ENCODE peak calls at places on chromosomes 11 and 22, in seven cellular contexts. One of them, this sample, is unnamed.

GRCh38 chr11:121829159-121829643 is 286.8 kb downstream of the BLID start:
- DNase-seq in CD4-positive, CD25-positive, alpha-beta regulatory T cell: no peak
- DNase-seq in mammary epithelial cell: peak
- DNase-seq in fibroblast of lung: peak
- DNase-seq in breast epithelium: no peak
- DNase-seq in upper lobe of right lung: no peak
- DNase-seq in CD4-positive, alpha-beta T cell: no peak
- DNase-seq in this sample: no peak

GRCh38 chr22:20035375-20036084 is 14.6 kb downstream of the TANGO2 start:
- DNase-seq in CD4-positive, CD25-positive, alpha-beta regulatory T cell: no peak
- DNase-seq in mammary epithelial cell: no peak
- DNase-seq in fibroblast of lung: no peak
- DNase-seq in breast epithelium: no peak
- DNase-seq in upper lobe of right lung: no peak
- DNase-seq in CD4-positive, alpha-beta T cell: no peak
- DNase-seq in this sample: no peak

GRCh38 chr22:23862103-23862502 is 4.4 kb downstream of the SLC2A11 start:
- DNase-seq in CD4-positive, CD25-positive, alpha-beta regulatory T cell: no peak
- DNase-seq in mammary epithelial cell: peak
- DNase-seq in fibroblast of lung: peak
- DNase-seq in breast epithelium: no peak
- DNase-seq in upper lobe of right lung: no peak
- DNase-seq in CD4-positive, alpha-beta T cell: peak
- DNase-seq in this sample: no peak

GRCh38 chr11:122756417-122756816 is 81.9 kb upstream of the CRTAM start:
- DNase-seq in CD4-positive, CD25-positive, alpha-beta regulatory T cell: peak
- DNase-seq in mammary epithelial cell: no peak
- DNase-seq in fibroblast of lung: no peak
- DNase-seq in breast epithelium: no peak
- DNase-seq in upper lobe of right lung: peak
- DNase-seq in CD4-positive, alpha-beta T cell: peak
- DNase-seq in this sample: peak

GRCh38 chr11:113729456-113729855 is 23.3 kb upstream of the TMPRSS5 start:
- DNase-seq in CD4-positive, CD25-positive, alpha-beta regulatory T cell: no peak
- DNase-seq in mammary epithelial cell: peak
- DNase-seq in fibroblast of lung: no peak
- DNase-seq in breast epithelium: no peak
- DNase-seq in upper lobe of right lung: no peak
- DNase-seq in CD4-positive, alpha-beta T cell: no peak
- DNase-seq in this sample: no peak

GRCh38 chr11:110077866-110078325 is 15.3 kb upstream of the ZC3H12C start:
- DNase-seq in CD4-positive, CD25-positive, alpha-beta regulatory T cell: no peak
- DNase-seq in mammary epithelial cell: peak
- DNase-seq in fibroblast of lung: peak
- DNase-seq in breast epithelium: no peak
- DNase-seq in upper lobe of right lung: no peak
- DNase-seq in CD4-positive, alpha-beta T cell: no peak
- DNase-seq in this sample: no peak

GRCh38 chr22:23070418-23071162 is at the start of gene GNAZ:
- DNase-seq in CD4-positive, CD25-positive, alpha-beta regulatory T cell: no peak
- DNase-seq in mammary epithelial cell: no peak
- DNase-seq in fibroblast of lung: peak
- DNase-seq in breast epithelium: peak
- DNase-seq in upper lobe of right lung: peak
- DNase-seq in CD4-positive, alpha-beta T cell: no peak
- DNase-seq in this sample: no peak

GRCh38 chr11:129728571-129728970 is 87.1 kb upstream of the TMEM45B start:
- DNase-seq in CD4-positive, CD25-positive, alpha-beta regulatory T cell: no peak
- DNase-seq in mammary epithelial cell: no peak
- DNase-seq in fibroblast of lung: no peak
- DNase-seq in breast epithelium: no peak
- DNase-seq in upper lobe of right lung: no peak
- DNase-seq in CD4-positive, alpha-beta T cell: no peak
- DNase-seq in this sample: no peak

GRCh38 chr11:3044004-3044403 is 13.2 kb downstream of the CARS1 start:
- DNase-seq in CD4-positive, CD25-positive, alpha-beta regulatory T cell: no peak
- DNase-seq in mammary epithelial cell: no peak
- DNase-seq in fibroblast of lung: peak
- DNase-seq in breast epithelium: no peak
- DNase-seq in upper lobe of right lung: no peak
- DNase-seq in CD4-positive, alpha-beta T cell: no peak
- DNase-seq in this sample: no peak

GRCh38 chr11:96257036-96257435 is 86.0 kb downstream of the MAML2 start:
- DNase-seq in CD4-positive, CD25-positive, alpha-beta regulatory T cell: no peak
- DNase-seq in mammary epithelial cell: no peak
- DNase-seq in fibroblast of lung: no peak
- DNase-seq in breast epithelium: no peak
- DNase-seq in upper lobe of right lung: no peak
- DNase-seq in CD4-positive, alpha-beta T cell: no peak
- DNase-seq in this sample: no peak

GRCh38 chr11:115087791-115088190 is 409.5 kb downstream of the NXPE2 start:
- DNase-seq in CD4-positive, CD25-positive, alpha-beta regulatory T cell: no peak
- DNase-seq in mammary epithelial cell: no peak
- DNase-seq in fibroblast of lung: no peak
- DNase-seq in breast epithelium: no peak
- DNase-seq in upper lobe of right lung: no peak
- DNase-seq in CD4-positive, alpha-beta T cell: no peak
- DNase-seq in this sample: no peak

GRCh38 chr11:26442131-26442530 is 110.2 kb downstream of the ANO3 start:
- DNase-seq in CD4-positive, CD25-positive, alpha-beta regulatory T cell: no peak
- DNase-seq in mammary epithelial cell: no peak
- DNase-seq in fibroblast of lung: peak
- DNase-seq in breast epithelium: no peak
- DNase-seq in upper lobe of right lung: no peak
- DNase-seq in CD4-positive, alpha-beta T cell: no peak
- DNase-seq in this sample: no peak

GRCh38 chr22:20746466-20747189 is 27.3 kb upstream of the SERPIND1 start:
- DNase-seq in CD4-positive, CD25-positive, alpha-beta regulatory T cell: no peak
- DNase-seq in mammary epithelial cell: no peak
- DNase-seq in fibroblast of lung: no peak
- DNase-seq in breast epithelium: no peak
- DNase-seq in upper lobe of right lung: no peak
- DNase-seq in CD4-positive, alpha-beta T cell: no peak
- DNase-seq in this sample: no peak

GRCh38 chr11:78161937-78162336 is 22.5 kb upstream of the ALG8 start:
- DNase-seq in CD4-positive, CD25-positive, alpha-beta regulatory T cell: no peak
- DNase-seq in mammary epithelial cell: no peak
- DNase-seq in fibroblast of lung: peak
- DNase-seq in breast epithelium: no peak
- DNase-seq in upper lobe of right lung: no peak
- DNase-seq in CD4-positive, alpha-beta T cell: no peak
- DNase-seq in this sample: no peak

GRCh38 chr11:71447791-71448256 is 369 bp downstream of the DHCR7 start:
- DNase-seq in CD4-positive, CD25-positive, alpha-beta regulatory T cell: peak
- DNase-seq in mammary epithelial cell: peak
- DNase-seq in fibroblast of lung: peak
- DNase-seq in breast epithelium: no peak
- DNase-seq in upper lobe of right lung: peak
- DNase-seq in CD4-positive, alpha-beta T cell: peak
- DNase-seq in this sample: no peak

GRCh38 chr22:38098410-38099249 is 11.9 kb downstream of the BAIAP2L2 start:
- DNase-seq in CD4-positive, CD25-positive, alpha-beta regulatory T cell: no peak
- DNase-seq in mammary epithelial cell: no peak
- DNase-seq in fibroblast of lung: peak
- DNase-seq in breast epithelium: no peak
- DNase-seq in upper lobe of right lung: no peak
- DNase-seq in CD4-positive, alpha-beta T cell: no peak
- DNase-seq in this sample: no peak

GRCh38 chr22:40190501-40190900 is 12.8 kb downstream of the TNRC6B start:
- DNase-seq in CD4-positive, CD25-positive, alpha-beta regulatory T cell: no peak
- DNase-seq in mammary epithelial cell: no peak
- DNase-seq in fibroblast of lung: no peak
- DNase-seq in breast epithelium: no peak
- DNase-seq in upper lobe of right lung: no peak
- DNase-seq in CD4-positive, alpha-beta T cell: no peak
- DNase-seq in this sample: peak

GRCh38 chr11:34308821-34309585 is 48.8 kb downstream of the ABTB2 start:
- DNase-seq in CD4-positive, CD25-positive, alpha-beta regulatory T cell: no peak
- DNase-seq in mammary epithelial cell: no peak
- DNase-seq in fibroblast of lung: peak
- DNase-seq in breast epithelium: no peak
- DNase-seq in upper lobe of right lung: no peak
- DNase-seq in CD4-positive, alpha-beta T cell: no peak
- DNase-seq in this sample: no peak

GRCh38 chr11:59754494-59754858 is 700 bp upstream of the STX3 start:
- DNase-seq in CD4-positive, CD25-positive, alpha-beta regulatory T cell: peak
- DNase-seq in mammary epithelial cell: no peak
- DNase-seq in fibroblast of lung: peak
- DNase-seq in breast epithelium: no peak
- DNase-seq in upper lobe of right lung: no peak
- DNase-seq in CD4-positive, alpha-beta T cell: no peak
- DNase-seq in this sample: peak

GRCh38 chr11:11288972-11289616 is 64.0 kb downstream of the CSNK2A3 start:
- DNase-seq in CD4-positive, CD25-positive, alpha-beta regulatory T cell: no peak
- DNase-seq in mammary epithelial cell: no peak
- DNase-seq in fibroblast of lung: no peak
- DNase-seq in breast epithelium: no peak
- DNase-seq in upper lobe of right lung: no peak
- DNase-seq in CD4-positive, alpha-beta T cell: no peak
- DNase-seq in this sample: no peak

GRCh38 chr22:36039125-36039524 is 10.5 kb upstream of the RBFOX2 start:
- DNase-seq in CD4-positive, CD25-positive, alpha-beta regulatory T cell: no peak
- DNase-seq in mammary epithelial cell: no peak
- DNase-seq in fibroblast of lung: no peak
- DNase-seq in breast epithelium: no peak
- DNase-seq in upper lobe of right lung: no peak
- DNase-seq in CD4-positive, alpha-beta T cell: no peak
- DNase-seq in this sample: no peak

GRCh38 chr22:44458044-44459020 is 39.7 kb downstream of the RTL6 start:
- DNase-seq in CD4-positive, CD25-positive, alpha-beta regulatory T cell: no peak
- DNase-seq in mammary epithelial cell: no peak
- DNase-seq in fibroblast of lung: no peak
- DNase-seq in breast epithelium: no peak
- DNase-seq in upper lobe of right lung: no peak
- DNase-seq in CD4-positive, alpha-beta T cell: no peak
- DNase-seq in this sample: no peak

GRCh38 chr11:94879006-94879405 is 94.3 kb downstream of the CWC15 start:
- DNase-seq in CD4-positive, CD25-positive, alpha-beta regulatory T cell: no peak
- DNase-seq in mammary epithelial cell: no peak
- DNase-seq in fibroblast of lung: no peak
- DNase-seq in breast epithelium: no peak
- DNase-seq in upper lobe of right lung: no peak
- DNase-seq in CD4-positive, alpha-beta T cell: no peak
- DNase-seq in this sample: no peak

GRCh38 chr11:129444274-129444673 is 68.6 kb downstream of the BARX2 start:
- DNase-seq in CD4-positive, CD25-positive, alpha-beta regulatory T cell: no peak
- DNase-seq in mammary epithelial cell: no peak
- DNase-seq in fibroblast of lung: no peak
- DNase-seq in breast epithelium: no peak
- DNase-seq in upper lobe of right lung: no peak
- DNase-seq in CD4-positive, alpha-beta T cell: no peak
- DNase-seq in this sample: no peak

GRCh38 chr11:126212089-126212660 is 593 bp downstream of the FAM118B start:
- DNase-seq in CD4-positive, CD25-positive, alpha-beta regulatory T cell: no peak
- DNase-seq in mammary epithelial cell: peak
- DNase-seq in fibroblast of lung: no peak
- DNase-seq in breast epithelium: no peak
- DNase-seq in upper lobe of right lung: no peak
- DNase-seq in CD4-positive, alpha-beta T cell: no peak
- DNase-seq in this sample: no peak

GRCh38 chr22:25903294-25903693 is 161.3 kb downstream of the MYO18B start:
- DNase-seq in CD4-positive, CD25-positive, alpha-beta regulatory T cell: no peak
- DNase-seq in mammary epithelial cell: no peak
- DNase-seq in fibroblast of lung: no peak
- DNase-seq in breast epithelium: no peak
- DNase-seq in upper lobe of right lung: no peak
- DNase-seq in CD4-positive, alpha-beta T cell: no peak
- DNase-seq in this sample: no peak

GRCh38 chr22:20145206-20145831 is 5.5 kb downstream of the CCDC188 start:
- DNase-seq in CD4-positive, CD25-positive, alpha-beta regulatory T cell: no peak
- DNase-seq in mammary epithelial cell: no peak
- DNase-seq in fibroblast of lung: no peak
- DNase-seq in breast epithelium: no peak
- DNase-seq in upper lobe of right lung: peak
- DNase-seq in CD4-positive, alpha-beta T cell: no peak
- DNase-seq in this sample: no peak

GRCh38 chr22:26553056-26553752 is 36.7 kb downstream of the TPST2 start:
- DNase-seq in CD4-positive, CD25-positive, alpha-beta regulatory T cell: no peak
- DNase-seq in mammary epithelial cell: peak
- DNase-seq in fibroblast of lung: peak
- DNase-seq in breast epithelium: no peak
- DNase-seq in upper lobe of right lung: no peak
- DNase-seq in CD4-positive, alpha-beta T cell: no peak
- DNase-seq in this sample: no peak

GRCh38 chr11:63939351-63939920 is 634 bp downstream of the NAA40 start:
- DNase-seq in CD4-positive, CD25-positive, alpha-beta regulatory T cell: no peak
- DNase-seq in mammary epithelial cell: peak
- DNase-seq in fibroblast of lung: no peak
- DNase-seq in breast epithelium: no peak
- DNase-seq in upper lobe of right lung: no peak
- DNase-seq in CD4-positive, alpha-beta T cell: no peak
- DNase-seq in this sample: no peak

GRCh38 chr11:118917488-118918127 is 8.1 kb downstream of the BCL9L start:
- DNase-seq in CD4-positive, CD25-positive, alpha-beta regulatory T cell: peak
- DNase-seq in mammary epithelial cell: peak
- DNase-seq in fibroblast of lung: peak
- DNase-seq in breast epithelium: no peak
- DNase-seq in upper lobe of right lung: no peak
- DNase-seq in CD4-positive, alpha-beta T cell: no peak
- DNase-seq in this sample: peak

GRCh38 chr22:41856484-41856883 is 23.6 kb downstream of the SREBF2 start:
- DNase-seq in CD4-positive, CD25-positive, alpha-beta regulatory T cell: no peak
- DNase-seq in mammary epithelial cell: no peak
- DNase-seq in fibroblast of lung: no peak
- DNase-seq in breast epithelium: no peak
- DNase-seq in upper lobe of right lung: no peak
- DNase-seq in CD4-positive, alpha-beta T cell: no peak
- DNase-seq in this sample: no peak
- H3K27ac ChIP-seq in CD4-positive, CD25-positive, alpha-beta regulatory T cell: no peak
- H3K27ac ChIP-seq in mammary epithelial cell: no peak
- H3K27ac ChIP-seq in fibroblast of lung: no peak
- H3K27ac ChIP-seq in breast epithelium: no peak
- H3K27ac ChIP-seq in upper lobe of right lung: no peak
- H3K27ac ChIP-seq in CD4-positive, alpha-beta T cell: no peak
- H3K27ac ChIP-seq in this sample: no peak

GRCh38 chr11:1667906-1668305 is 29.1 kb upstream of the KRTAP5-6 start:
- DNase-seq in CD4-positive, CD25-positive, alpha-beta regulatory T cell: no peak
- DNase-seq in mammary epithelial cell: no peak
- DNase-seq in fibroblast of lung: no peak
- DNase-seq in breast epithelium: no peak
- DNase-seq in upper lobe of right lung: no peak
- DNase-seq in CD4-positive, alpha-beta T cell: no peak
- DNase-seq in this sample: no peak
- H3K27ac ChIP-seq in CD4-positive, CD25-positive, alpha-beta regulatory T cell: no peak
- H3K27ac ChIP-seq in mammary epithelial cell: no peak
- H3K27ac ChIP-seq in fibroblast of lung: no peak
- H3K27ac ChIP-seq in breast epithelium: no peak
- H3K27ac ChIP-seq in upper lobe of right lung: no peak
- H3K27ac ChIP-seq in CD4-positive, alpha-beta T cell: no peak
- H3K27ac ChIP-seq in this sample: no peak

GRCh38 chr22:21928048-21928447 is 24.6 kb downstream of the PPM1F start:
- DNase-seq in CD4-positive, CD25-positive, alpha-beta regulatory T cell: no peak
- DNase-seq in mammary epithelial cell: no peak
- DNase-seq in fibroblast of lung: no peak
- DNase-seq in breast epithelium: no peak
- DNase-seq in upper lobe of right lung: no peak
- DNase-seq in CD4-positive, alpha-beta T cell: no peak
- DNase-seq in this sample: no peak
- H3K27ac ChIP-seq in CD4-positive, CD25-positive, alpha-beta regulatory T cell: no peak
- H3K27ac ChIP-seq in mammary epithelial cell: no peak
- H3K27ac ChIP-seq in fibroblast of lung: no peak
- H3K27ac ChIP-seq in breast epithelium: no peak
- H3K27ac ChIP-seq in upper lobe of right lung: no peak
- H3K27ac ChIP-seq in CD4-positive, alpha-beta T cell: no peak
- H3K27ac ChIP-seq in this sample: no peak

GRCh38 chr22:46687045-46687444 is 51.0 kb downstream of the CERK start:
- DNase-seq in CD4-positive, CD25-positive, alpha-beta regulatory T cell: no peak
- DNase-seq in mammary epithelial cell: no peak
- DNase-seq in fibroblast of lung: no peak
- DNase-seq in breast epithelium: no peak
- DNase-seq in upper lobe of right lung: no peak
- DNase-seq in CD4-positive, alpha-beta T cell: no peak
- DNase-seq in this sample: no peak
- H3K27ac ChIP-seq in CD4-positive, CD25-positive, alpha-beta regulatory T cell: no peak
- H3K27ac ChIP-seq in mammary epithelial cell: no peak
- H3K27ac ChIP-seq in fibroblast of lung: no peak
- H3K27ac ChIP-seq in breast epithelium: no peak
- H3K27ac ChIP-seq in upper lobe of right lung: no peak
- H3K27ac ChIP-seq in CD4-positive, alpha-beta T cell: no peak
- H3K27ac ChIP-seq in this sample: peak